ENCODE peak calls at places on chromosome X, in five cellular contexts. N is neuronal stem cell, L is NCI-H1694, S is right atrium auricular region, X is EH. T is an unnamed sample.

GRCh38 chrX:129403974-129404669 is 119.2 kb downstream of the SMARCA1 start:
- DNase-seq in N (no peak), L (no peak), S (no peak), X (peak), T (no peak)

GRCh38 chrX:54492340-54492739 is 3.7 kb downstream of the FGD1 start:
- DNase-seq in N (no peak), L (no peak), S (no peak), X (peak), T (no peak)

GRCh38 chrX:384861-385260 is 1.8 kb downstream of the PPP2R3B start:
- DNase-seq in N (no peak), L (no peak), S (no peak), X (no peak), T (no peak)

GRCh38 chrX:39873111-39873510 is 224.6 kb downstream of the BCOR start:
- DNase-seq in N (no peak), L (no peak), S (no peak), X (no peak), T (no peak)

GRCh38 chrX:134173541-134174272 is 63.3 kb upstream of the CCDC160 start:
- DNase-seq in N (no peak), L (no peak), S (no peak), X (no peak), T (peak)

GRCh38 chrX:150478496-150479492 is 89.6 kb upstream of the MTM1 start:
- DNase-seq in N (no peak), L (no peak), S (no peak), X (no peak), T (peak)

GRCh38 chrX:49844622-49845021 is 15.5 kb downstream of the PAGE4 start:
- DNase-seq in N (no peak), L (no peak), S (no peak), X (no peak), T (no peak)

GRCh38 chrX:18422325-18422724 is 3.1 kb upstream of the CDKL5 start:
- DNase-seq in N (no peak), L (no peak), S (no peak), X (peak), T (no peak)

GRCh38 chrX:110703641-110704040 is 92.0 kb downstream of the CHRDL1 start:
- DNase-seq in N (no peak), L (no peak), S (no peak), X (no peak), T (no peak)

GRCh38 chrX:102624105-102624504 is 24.8 kb downstream of the ARMCX5 start:
- DNase-seq in N (no peak), L (no peak), S (no peak), X (no peak), T (no peak)

GRCh38 chrX:47232803-47233332 is at the start of gene USP11:
- DNase-seq in N (no peak), L (peak), S (no peak), X (peak), T (peak)

GRCh38 chrX:99383786-99384185 is 1026.3 kb downstream of the PCDH19 start:
- DNase-seq in N (no peak), L (no peak), S (no peak), X (no peak), T (no peak)

GRCh38 chrX:153411988-153412574 is 809 bp downstream of the ZFP92 start:
- DNase-seq in N (no peak), L (no peak), S (no peak), X (peak), T (no peak)

GRCh38 chrX:63751481-63751880 is 33.5 kb downstream of the ARHGEF9 start:
- DNase-seq in N (no peak), L (no peak), S (no peak), X (no peak), T (no peak)

GRCh38 chrX:92232182-92232581 is 453.0 kb downstream of the PCDH11X start:
- DNase-seq in N (no peak), L (peak), S (no peak), X (no peak), T (no peak)

GRCh38 chrX:73563740-73564073 is 710 bp downstream of the CHIC1 start:
- DNase-seq in N (no peak), L (no peak), S (no peak), X (peak), T (no peak)